ENCODE peak calls at places on chromosomes 1 and 21, in ten cellular contexts. H is IMR-90; Z is activated CD4-positive, alpha-beta memory T cell treated with anti-CD3 and anti-CD28 coated beads, Interleukin-2, amount 10 ng/mL, durations not matched to agents 7 days and 5 days; Q is HuH-7.5; T is CD4-positive, alpha-beta T cell; P is fibroblast of pulmonary artery; C is left ventricle myocardium inferior; N is GOT3; R is CD8-positive, alpha-beta memory T cell; E is NCI-H2171 treated with DMSO at 0.1 percent for 48 hours. K is an unnamed sample.

GRCh38 chr1:227357229-227358078 is 39.2 kb upstream of the CDC42BPA start:
- DNase-seq in H (peak), Z (no peak), Q (no peak), T (no peak), P (peak), C (peak), N (peak), R (no peak), E (peak), K (no peak)

GRCh38 chr1:60430375-60430774 is 356.8 kb upstream of the C1orf87 start:
- DNase-seq in H (no peak), Z (no peak), Q (no peak), T (no peak), P (no peak), C (no peak), N (no peak), R (no peak), E (no peak), K (no peak)

GRCh38 chr1:97903626-97904025 is 17.2 kb downstream of the DPYD start:
- DNase-seq in H (peak), Z (no peak), Q (no peak), T (no peak), P (peak), C (no peak), N (no peak), R (no peak), E (no peak), K (no peak)

GRCh38 chr1:35568975-35569395 is 4.1 kb upstream of the TFAP2E start:
- DNase-seq in H (peak), Z (peak), Q (peak), T (peak), P (peak), C (no peak), N (no peak), R (peak), E (peak), K (peak)

GRCh38 chr1:101101362-101101761 is 75.8 kb upstream of the DPH5 start:
- DNase-seq in H (peak), Z (no peak), Q (no peak), T (no peak), P (peak), C (no peak), N (no peak), R (no peak), E (no peak), K (no peak)

GRCh38 chr1:154819628-154820590 is 50.2 kb downstream of the KCNN3 start:
- DNase-seq in H (no peak), Z (no peak), Q (peak), T (no peak), P (peak), C (no peak), N (no peak), R (no peak), E (no peak), K (no peak)

GRCh38 chr1:201383647-201384405 is 6.3 kb upstream of the TNNT2 start:
- DNase-seq in H (peak), Z (no peak), Q (no peak), T (no peak), P (peak), C (no peak), N (no peak), R (no peak), E (peak), K (no peak)

GRCh38 chr1:203408485-203409229 is 57.7 kb upstream of the FMOD start:
- DNase-seq in H (peak), Z (no peak), Q (no peak), T (no peak), P (peak), C (peak), N (peak), R (no peak), E (peak), K (no peak)

GRCh38 chr21:41726970-41727783 is 39.7 kb downstream of the RIPK4 start:
- DNase-seq in H (peak), Z (no peak), Q (no peak), T (no peak), P (peak), C (peak), N (peak), R (no peak), E (no peak), K (no peak)

GRCh38 chr21:17442174-17442573 is 70.7 kb upstream of the CXADR start:
- DNase-seq in H (no peak), Z (no peak), Q (no peak), T (no peak), P (no peak), C (no peak), N (no peak), R (no peak), E (no peak), K (no peak)

GRCh38 chr1:34690269-34690668 is 64.6 kb upstream of the GJB5 start:
- DNase-seq in H (no peak), Z (no peak), Q (no peak), T (no peak), P (no peak), C (no peak), N (no peak), R (no peak), E (no peak), K (no peak)

GRCh38 chr1:156874572-156874971 is 13.9 kb downstream of the NTRK1 start:
- DNase-seq in H (no peak), Z (no peak), Q (no peak), T (no peak), P (no peak), C (no peak), N (no peak), R (no peak), E (no peak), K (no peak)

GRCh38 chr1:26597629-26598039 is 68.1 kb downstream of the RPS6KA1 start:
- DNase-seq in H (peak), Z (no peak), Q (peak), T (no peak), P (peak), C (no peak), N (no peak), R (no peak), E (peak), K (peak)

GRCh38 chr1:185479781-185480180 is 162.7 kb upstream of the IVNS1ABP start:
- DNase-seq in H (no peak), Z (no peak), Q (no peak), T (no peak), P (no peak), C (no peak), N (no peak), R (no peak), E (peak), K (no peak)

GRCh38 chr1:161719325-161719611 is 2.1 kb upstream of the FCRLB start:
- DNase-seq in H (no peak), Z (no peak), Q (no peak), T (no peak), P (no peak), C (no peak), N (no peak), R (no peak), E (no peak), K (no peak)

GRCh38 chr21:32508558-32508957 is 76.8 kb downstream of the TCP10L start:
- DNase-seq in H (no peak), Z (no peak), Q (no peak), T (no peak), P (no peak), C (no peak), N (no peak), R (no peak), E (no peak), K (no peak)

GRCh38 chr1:192546596-192547199 is 28.9 kb upstream of the RGS1 start:
- DNase-seq in H (no peak), Z (no peak), Q (no peak), T (no peak), P (peak), C (no peak), N (no peak), R (no peak), E (no peak), K (no peak)

GRCh38 chr21:33769057-33769456 is 126.8 kb downstream of the ITSN1 start:
- DNase-seq in H (no peak), Z (no peak), Q (no peak), T (no peak), P (no peak), C (no peak), N (no peak), R (no peak), E (no peak), K (no peak)

GRCh38 chr1:20792177-20792576 is 5.1 kb upstream of the HP1BP3 start:
- DNase-seq in H (peak), Z (no peak), Q (no peak), T (no peak), P (peak), C (no peak), N (no peak), R (no peak), E (no peak), K (no peak)

GRCh38 chr1:59530119-59530518 is 233.2 kb downstream of the FGGY start:
- DNase-seq in H (no peak), Z (no peak), Q (no peak), T (no peak), P (no peak), C (no peak), N (no peak), R (no peak), E (no peak), K (no peak)